ENCODE peak calls at places on chromosome 13, in nine cellular contexts. G is glutamatergic neuron, C is NCI-H2227 treated with DMSO at 0.1 percent for 48 hours, Y is posterior vena cava, L is germinal center, D is RPMI8226, W is H7, R is T-helper 1 cell, A is fibroblast of pulmonary artery. P is an unnamed sample.

GRCh38 chr13:112182251-112182650 is 115.3 kb downstream of the SOX1 start:
- DNase-seq in Y (peak), A (no peak), R (no peak), W (peak), D (no peak), L (no peak), G (peak), C (no peak), P (no peak)

GRCh38 chr13:83184819-83185218 is 697.5 kb downstream of the SLITRK1 start:
- DNase-seq in G (no peak), C (no peak), R (no peak), A (peak), W (no peak), Y (no peak), L (no peak), D (no peak), P (no peak)

GRCh38 chr13:32783067-32783466 is 196.8 kb downstream of the PDS5B start:
- DNase-seq in W (no peak), G (no peak), A (peak), C (no peak), R (no peak), D (no peak), L (no peak), Y (no peak), P (no peak)

GRCh38 chr13:112952759-112953541 is 16.1 kb upstream of the MCF2L start:
- DNase-seq in A (no peak), D (no peak), W (no peak), G (no peak), R (no peak), L (no peak), C (no peak), Y (peak), P (no peak)

GRCh38 chr13:39684531-39685137 is 29.2 kb downstream of the COG6 start:
- DNase-seq in A (peak), C (peak), W (peak), R (no peak), D (peak), Y (no peak), L (peak), G (no peak), P (peak)

GRCh38 chr13:33490461-33491327 is 205.1 kb upstream of the STARD13 start:
- DNase-seq in Y (peak), W (peak), L (no peak), C (no peak), G (peak), A (peak), R (no peak), D (no peak), P (no peak)

GRCh38 chr13:41615520-41615838 is 158.1 kb downstream of the RGCC start:
- DNase-seq in G (no peak), R (no peak), Y (no peak), W (no peak), A (no peak), D (no peak), C (no peak), L (no peak), P (no peak)

GRCh38 chr13:57264965-57265364 is 98.0 kb downstream of the PRR20E start:
- DNase-seq in C (no peak), L (no peak), Y (no peak), W (no peak), D (no peak), R (no peak), A (no peak), G (no peak), P (no peak)

GRCh38 chr13:33509642-33510229 is 224.2 kb upstream of the STARD13 start:
- DNase-seq in W (no peak), D (no peak), Y (peak), L (no peak), A (peak), C (no peak), G (no peak), R (no peak), P (no peak)

GRCh38 chr13:44365008-44365407 is 8.6 kb upstream of the SERP2 start:
- DNase-seq in C (no peak), Y (no peak), L (no peak), R (no peak), W (no peak), G (no peak), A (no peak), D (no peak), P (no peak)

GRCh38 chr13:83297591-83298305 is 584.5 kb downstream of the SLITRK1 start:
- DNase-seq in Y (no peak), C (no peak), A (no peak), R (no peak), L (no peak), D (no peak), G (no peak), W (no peak), P (no peak)

GRCh38 chr13:42396901-42397670 is 125.1 kb downstream of the AKAP11 start:
- DNase-seq in C (no peak), Y (no peak), R (no peak), G (no peak), W (no peak), L (no peak), A (no peak), D (no peak), P (no peak)

GRCh38 chr13:51050021-51050886 is 60.8 kb downstream of the C13orf42 start:
- DNase-seq in G (no peak), D (no peak), R (no peak), L (no peak), C (no peak), A (no peak), W (no peak), Y (no peak), P (no peak)

GRCh38 chr13:99275093-99275469 is 16.9 kb upstream of the GPR18 start:
- DNase-seq in Y (no peak), W (no peak), L (no peak), G (no peak), D (peak), C (no peak), R (peak), A (peak), P (no peak)

GRCh38 chr13:29849071-29849541 is 1.3 kb downstream of the UBL3 start:
- DNase-seq in C (no peak), D (peak), W (peak), A (peak), R (peak), G (no peak), L (peak), Y (no peak), P (peak)

GRCh38 chr13:43167058-43167457 is 143.7 kb downstream of the DNAJC15 start:
- DNase-seq in R (no peak), A (no peak), Y (no peak), D (no peak), C (no peak), W (no peak), G (no peak), L (no peak), P (no peak)

GRCh38 chr13:87810920-87811344 is 139.8 kb downstream of the SLITRK5 start:
- DNase-seq in L (no peak), D (peak), G (no peak), W (no peak), A (no peak), Y (peak), C (no peak), R (no peak), P (no peak)

GRCh38 chr13:65188691-65189090 is 2041.4 kb downstream of the PCDH9 start:
- DNase-seq in Y (no peak), G (no peak), A (no peak), R (no peak), C (no peak), D (no peak), W (no peak), L (no peak), P (no peak)

GRCh38 chr13:83883061-83883523 is 818 bp upstream of the SLITRK1 start:
- DNase-seq in W (peak), C (peak), G (no peak), A (no peak), R (no peak), L (no peak), Y (no peak), D (no peak), P (no peak)

GRCh38 chr13:40386586-40386985 is 279.9 kb downstream of the FOXO1 start:
- DNase-seq in C (no peak), G (no peak), D (no peak), L (no peak), A (no peak), W (no peak), R (no peak), Y (no peak), P (no peak)

GRCh38 chr13:48194392-48194754 is 38.6 kb upstream of the ITM2B start:
- DNase-seq in R (no peak), G (no peak), A (peak), Y (no peak), D (no peak), C (no peak), W (no peak), L (no peak), P (no peak)

GRCh38 chr13:98172570-98173405 is 4.3 kb downstream of the RNF113B start:
- DNase-seq in D (no peak), G (no peak), R (no peak), Y (no peak), C (no peak), A (peak), W (no peak), L (no peak), P (peak)

GRCh38 chr13:51589793-51590192 is 5.5 kb downstream of the WDFY2 start:
- DNase-seq in R (no peak), A (no peak), G (no peak), L (no peak), W (no peak), D (no peak), Y (no peak), C (no peak), P (no peak)

GRCh38 chr13:51739403-51740112 is 64.4 kb downstream of the DHRS12 start:
- DNase-seq in L (no peak), W (no peak), R (no peak), Y (no peak), A (peak), D (no peak), G (no peak), C (no peak), P (no peak)

GRCh38 chr13:109939105-109939504 is 152.7 kb upstream of the IRS2 start:
- DNase-seq in R (no peak), D (no peak), A (no peak), G (no peak), Y (no peak), C (no peak), W (no peak), L (no peak), P (no peak)

GRCh38 chr13:40668335-40668734 is 1.9 kb upstream of the FOXO1 start:
- DNase-seq in L (peak), A (no peak), W (peak), G (peak), C (no peak), R (no peak), D (peak), Y (no peak), P (peak)

GRCh38 chr13:34230271-34230670 is 412.3 kb downstream of the RFC3 start:
- DNase-seq in L (no peak), C (no peak), R (no peak), G (no peak), W (no peak), A (no peak), D (no peak), Y (no peak), P (no peak)

GRCh38 chr13:46846736-46847135 is 49.8 kb upstream of the ESD start:
- DNase-seq in Y (no peak), D (no peak), G (no peak), L (no peak), R (no peak), C (no peak), W (no peak), A (no peak), P (no peak)

GRCh38 chr13:26515721-26516120 is 41.8 kb upstream of the WASF3 start:
- DNase-seq in D (no peak), Y (no peak), G (no peak), L (no peak), C (no peak), R (no peak), A (no peak), W (no peak), P (no peak)

GRCh38 chr13:113623491-113624234 is 34.3 kb downstream of the ATP4B start:
- DNase-seq in D (no peak), R (no peak), Y (peak), W (no peak), G (no peak), A (peak), C (no peak), L (no peak), P (no peak)

GRCh38 chr13:22053053-22053452 is 382.2 kb downstream of the FGF9 start:
- DNase-seq in R (no peak), D (no peak), G (no peak), W (no peak), A (no peak), Y (no peak), C (no peak), L (no peak), P (no peak)

GRCh38 chr13:100721885-100722512 is 47.4 kb upstream of the TMTC4 start:
- DNase-seq in D (peak), L (peak), R (peak), A (peak), G (peak), C (peak), W (peak), Y (no peak), P (peak)

GRCh38 chr13:101875717-101876393 is 423.4 kb downstream of the ITGBL1 start:
- DNase-seq in A (peak), G (no peak), C (no peak), D (no peak), L (no peak), W (no peak), R (no peak), Y (no peak), P (peak)

GRCh38 chr13:65889368-65889767 is 1340.8 kb downstream of the PCDH9 start:
- DNase-seq in C (no peak), Y (no peak), G (no peak), R (no peak), A (peak), D (no peak), L (no peak), W (no peak), P (no peak)

GRCh38 chr13:25905411-25906010 is 146.3 kb downstream of the SHISA2 start:
- DNase-seq in G (no peak), A (no peak), Y (no peak), L (no peak), C (no peak), R (no peak), D (no peak), W (no peak), P (peak)

GRCh38 chr13:43377955-43378354 is 354.6 kb downstream of the DNAJC15 start:
- DNase-seq in D (no peak), C (no peak), Y (no peak), R (no peak), W (no peak), L (no peak), A (peak), G (no peak), P (no peak)

GRCh38 chr13:86020350-86021002 is 221.3 kb upstream of the SLITRK6 start:
- DNase-seq in D (peak), Y (no peak), G (no peak), C (peak), R (no peak), L (no peak), A (peak), W (no peak), P (peak)

P was measured in hepatocyte.